ENCODE peak calls at places on chromosome 3, in nine cellular contexts. One of them, this sample, is unnamed.

GRCh38 chr3:45783667-45784066 is 12.7 kb downstream of the SLC6A20 start:
- DNase-seq in stimulated activated CD8-positive, alpha-beta memory T cell treated with anti-CD3 and anti-CD28 coated beads, Interleukin-15, amount 100 ng/mL, for 24 hours: no peak
- DNase-seq in NCI-H69: no peak
- DNase-seq in psoas muscle: no peak
- DNase-seq in SJSA1: no peak
- DNase-seq in EH: no peak
- DNase-seq in GOT3: no peak
- DNase-seq in CD14-positive monocyte: no peak
- DNase-seq in T-helper 9 cell: no peak
- DNase-seq in this sample: no peak

GRCh38 chr3:99468918-99469317 is 169.5 kb upstream of the COL8A1 start:
- DNase-seq in CD14-positive monocyte: no peak
- DNase-seq in T-helper 9 cell: no peak
- DNase-seq in EH: no peak
- DNase-seq in psoas muscle: no peak
- DNase-seq in stimulated activated CD8-positive, alpha-beta memory T cell treated with anti-CD3 and anti-CD28 coated beads, Interleukin-15, amount 100 ng/mL, for 24 hours: no peak
- DNase-seq in SJSA1: no peak
- DNase-seq in NCI-H69: no peak
- DNase-seq in GOT3: no peak
- DNase-seq in this sample: no peak

GRCh38 chr3:106025151-106025722 is 156.4 kb upstream of the CBLB start:
- DNase-seq in psoas muscle: no peak
- DNase-seq in EH: peak; percentile 64
- DNase-seq in stimulated activated CD8-positive, alpha-beta memory T cell treated with anti-CD3 and anti-CD28 coated beads, Interleukin-15, amount 100 ng/mL, for 24 hours: no peak
- DNase-seq in NCI-H69: peak; percentile 69
- DNase-seq in GOT3: no peak
- DNase-seq in SJSA1: no peak
- DNase-seq in T-helper 9 cell: no peak
- DNase-seq in CD14-positive monocyte: no peak
- DNase-seq in this sample: no peak

GRCh38 chr3:45640091-45640507 is 45.5 kb downstream of the LIMD1 start:
- DNase-seq in T-helper 9 cell: no peak
- DNase-seq in stimulated activated CD8-positive, alpha-beta memory T cell treated with anti-CD3 and anti-CD28 coated beads, Interleukin-15, amount 100 ng/mL, for 24 hours: no peak
- DNase-seq in SJSA1: no peak
- DNase-seq in GOT3: no peak
- DNase-seq in EH: no peak
- DNase-seq in CD14-positive monocyte: no peak
- DNase-seq in psoas muscle: no peak
- DNase-seq in NCI-H69: no peak
- DNase-seq in this sample: no peak

GRCh38 chr3:107431048-107431297 is 53.7 kb downstream of the CCDC54 start:
- DNase-seq in EH: peak; percentile 42
- DNase-seq in T-helper 9 cell: peak; percentile 6
- DNase-seq in NCI-H69: peak; percentile 25
- DNase-seq in CD14-positive monocyte: no peak
- DNase-seq in SJSA1: no peak
- DNase-seq in GOT3: no peak
- DNase-seq in psoas muscle: no peak
- DNase-seq in stimulated activated CD8-positive, alpha-beta memory T cell treated with anti-CD3 and anti-CD28 coated beads, Interleukin-15, amount 100 ng/mL, for 24 hours: peak; percentile 6
- DNase-seq in this sample: no peak

GRCh38 chr3:64595253-64595694 is 92.5 kb downstream of the ADAMTS9 start:
- DNase-seq in T-helper 9 cell: no peak
- DNase-seq in stimulated activated CD8-positive, alpha-beta memory T cell treated with anti-CD3 and anti-CD28 coated beads, Interleukin-15, amount 100 ng/mL, for 24 hours: no peak
- DNase-seq in CD14-positive monocyte: no peak
- DNase-seq in GOT3: no peak
- DNase-seq in NCI-H69: no peak
- DNase-seq in SJSA1: peak; percentile 51
- DNase-seq in EH: peak; percentile 32
- DNase-seq in psoas muscle: peak; percentile 53
- DNase-seq in this sample: no peak

GRCh38 chr3:49924683-49925082 is 4.9 kb downstream of the MON1A start:
- DNase-seq in T-helper 9 cell: no peak
- DNase-seq in CD14-positive monocyte: no peak
- DNase-seq in GOT3: no peak
- DNase-seq in EH: peak; percentile 81
- DNase-seq in stimulated activated CD8-positive, alpha-beta memory T cell treated with anti-CD3 and anti-CD28 coated beads, Interleukin-15, amount 100 ng/mL, for 24 hours: no peak
- DNase-seq in psoas muscle: no peak
- DNase-seq in SJSA1: no peak
- DNase-seq in NCI-H69: no peak
- DNase-seq in this sample: no peak

GRCh38 chr3:36707623-36708409 is 56.5 kb downstream of the DCLK3 start:
- DNase-seq in GOT3: peak; percentile 4
- DNase-seq in T-helper 9 cell: no peak
- DNase-seq in psoas muscle: no peak
- DNase-seq in CD14-positive monocyte: peak; percentile 80
- DNase-seq in stimulated activated CD8-positive, alpha-beta memory T cell treated with anti-CD3 and anti-CD28 coated beads, Interleukin-15, amount 100 ng/mL, for 24 hours: no peak
- DNase-seq in SJSA1: no peak
- DNase-seq in NCI-H69: no peak
- DNase-seq in EH: peak; percentile 87
- DNase-seq in this sample: no peak

GRCh38 chr3:141644931-141645330 is 93.2 kb upstream of the RNF7 start:
- DNase-seq in SJSA1: peak; percentile 60
- DNase-seq in EH: peak; percentile 68
- DNase-seq in T-helper 9 cell: peak; percentile 54
- DNase-seq in stimulated activated CD8-positive, alpha-beta memory T cell treated with anti-CD3 and anti-CD28 coated beads, Interleukin-15, amount 100 ng/mL, for 24 hours: peak; percentile 38
- DNase-seq in CD14-positive monocyte: peak; percentile 78
- DNase-seq in GOT3: no peak
- DNase-seq in psoas muscle: peak; percentile 82
- DNase-seq in NCI-H69: peak; percentile 38
- DNase-seq in this sample: peak; percentile 43

GRCh38 chr3:46348811-46349482 is 5.0 kb upstream of the CCR2 start:
- DNase-seq in psoas muscle: no peak
- DNase-seq in EH: no peak
- DNase-seq in T-helper 9 cell: no peak
- DNase-seq in GOT3: no peak
- DNase-seq in stimulated activated CD8-positive, alpha-beta memory T cell treated with anti-CD3 and anti-CD28 coated beads, Interleukin-15, amount 100 ng/mL, for 24 hours: no peak
- DNase-seq in CD14-positive monocyte: no peak
- DNase-seq in SJSA1: no peak
- DNase-seq in NCI-H69: no peak
- DNase-seq in this sample: no peak

GRCh38 chr3:142993958-142994442 is 7.4 kb upstream of the U2SURP start:
- DNase-seq in NCI-H69: peak; percentile 63
- DNase-seq in T-helper 9 cell: peak; percentile 40
- DNase-seq in GOT3: peak; percentile 1
- DNase-seq in stimulated activated CD8-positive, alpha-beta memory T cell treated with anti-CD3 and anti-CD28 coated beads, Interleukin-15, amount 100 ng/mL, for 24 hours: no peak
- DNase-seq in psoas muscle: peak; percentile 71
- DNase-seq in SJSA1: no peak
- DNase-seq in CD14-positive monocyte: peak; percentile 58
- DNase-seq in EH: peak; percentile 69
- DNase-seq in this sample: peak; percentile 21

GRCh38 chr3:96814581-96815567 is at the start of gene EPHA6:
- DNase-seq in CD14-positive monocyte: no peak
- DNase-seq in stimulated activated CD8-positive, alpha-beta memory T cell treated with anti-CD3 and anti-CD28 coated beads, Interleukin-15, amount 100 ng/mL, for 24 hours: no peak
- DNase-seq in NCI-H69: peak; percentile 4
- DNase-seq in psoas muscle: peak; percentile 58
- DNase-seq in EH: no peak
- DNase-seq in T-helper 9 cell: no peak
- DNase-seq in GOT3: no peak
- DNase-seq in SJSA1: no peak
- DNase-seq in this sample: no peak

GRCh38 chr3:104521606-104522336 is 844.9 kb upstream of the ALCAM start:
- DNase-seq in SJSA1: no peak
- DNase-seq in CD14-positive monocyte: no peak
- DNase-seq in psoas muscle: no peak
- DNase-seq in NCI-H69: no peak
- DNase-seq in EH: no peak
- DNase-seq in stimulated activated CD8-positive, alpha-beta memory T cell treated with anti-CD3 and anti-CD28 coated beads, Interleukin-15, amount 100 ng/mL, for 24 hours: no peak
- DNase-seq in T-helper 9 cell: no peak
- DNase-seq in GOT3: no peak
- DNase-seq in this sample: no peak

GRCh38 chr3:25069970-25070369 is 358.1 kb upstream of the RARB start:
- DNase-seq in psoas muscle: no peak
- DNase-seq in stimulated activated CD8-positive, alpha-beta memory T cell treated with anti-CD3 and anti-CD28 coated beads, Interleukin-15, amount 100 ng/mL, for 24 hours: no peak
- DNase-seq in EH: no peak
- DNase-seq in CD14-positive monocyte: no peak
- DNase-seq in T-helper 9 cell: no peak
- DNase-seq in NCI-H69: no peak
- DNase-seq in SJSA1: no peak
- DNase-seq in GOT3: no peak
- DNase-seq in this sample: no peak

GRCh38 chr3:126135056-126135397 is 45.4 kb downstream of the ALDH1L1 start:
- DNase-seq in T-helper 9 cell: no peak
- DNase-seq in CD14-positive monocyte: peak; percentile 3
- DNase-seq in GOT3: no peak
- DNase-seq in NCI-H69: no peak
- DNase-seq in stimulated activated CD8-positive, alpha-beta memory T cell treated with anti-CD3 and anti-CD28 coated beads, Interleukin-15, amount 100 ng/mL, for 24 hours: no peak
- DNase-seq in psoas muscle: peak; percentile 26
- DNase-seq in SJSA1: peak; percentile 31
- DNase-seq in EH: no peak
- DNase-seq in this sample: no peak

GRCh38 chr3:141011511-141012262 is 39.5 kb upstream of the SPSB4 start:
- DNase-seq in GOT3: peak; percentile 42
- DNase-seq in NCI-H69: peak; percentile 81
- DNase-seq in stimulated activated CD8-positive, alpha-beta memory T cell treated with anti-CD3 and anti-CD28 coated beads, Interleukin-15, amount 100 ng/mL, for 24 hours: peak; percentile 54
- DNase-seq in psoas muscle: peak; percentile 90
- DNase-seq in SJSA1: peak; percentile 56
- DNase-seq in T-helper 9 cell: peak; percentile 67
- DNase-seq in EH: peak; percentile 60
- DNase-seq in CD14-positive monocyte: peak; percentile 52
- DNase-seq in this sample: peak; percentile 15

This sample was measured in thoracic aorta.